ENCODE peak calls at places on chromosome 3, in five cellular contexts. Z, V, S, E and R are unnamed samples.

GRCh38 chr3:58168498-58168897 is 42.3 kb downstream of the DNASE1L3 start:
- DNase-seq in Z (no peak), V (no peak), S (no peak), E (no peak), R (no peak)

GRCh38 chr3:176734146-176734545 is 463.1 kb downstream of the TBL1XR1 start:
- DNase-seq in Z (no peak), V (no peak), S (peak; percentile 34), E (no peak), R (no peak)

GRCh38 chr3:26198609-26199008 is 408.7 kb downstream of the OXSM start:
- DNase-seq in Z (no peak), V (no peak), S (no peak), E (no peak), R (peak; percentile 1)

GRCh38 chr3:32703491-32703968 is 18.5 kb downstream of the CNOT10 start:
- DNase-seq in Z (no peak), V (no peak), S (no peak), E (no peak), R (no peak)

GRCh38 chr3:140467104-140467577 is 210.7 kb upstream of the TRIM42 start:
- DNase-seq in Z (peak; percentile 55), V (no peak), S (peak; percentile 62), E (no peak), R (peak; percentile 77)

GRCh38 chr3:71055602-71056001 is 527.9 kb downstream of the FOXP1 start:
- DNase-seq in Z (no peak), V (no peak), S (no peak), E (no peak), R (peak; percentile 58)

GRCh38 chr3:119352863-119353527 is 58.8 kb downstream of the ARHGAP31 start:
- DNase-seq in Z (no peak), V (no peak), S (no peak), E (peak; percentile 42), R (peak; percentile 63)

GRCh38 chr3:193987186-193987585 is 148.8 kb upstream of the HES1 start:
- DNase-seq in Z (no peak), V (no peak), S (no peak), E (no peak), R (no peak)

GRCh38 chr3:182257361-182257760 is 535.9 kb upstream of the ATP11B start:
- DNase-seq in Z (no peak), V (no peak), S (no peak), E (no peak), R (no peak)

GRCh38 chr3:188687389-188687788 is 484.4 kb upstream of the TPRG1 start:
- DNase-seq in Z (no peak), V (peak; percentile 34), S (peak; percentile 29), E (peak; percentile 88), R (peak; percentile 50)

DNA sequence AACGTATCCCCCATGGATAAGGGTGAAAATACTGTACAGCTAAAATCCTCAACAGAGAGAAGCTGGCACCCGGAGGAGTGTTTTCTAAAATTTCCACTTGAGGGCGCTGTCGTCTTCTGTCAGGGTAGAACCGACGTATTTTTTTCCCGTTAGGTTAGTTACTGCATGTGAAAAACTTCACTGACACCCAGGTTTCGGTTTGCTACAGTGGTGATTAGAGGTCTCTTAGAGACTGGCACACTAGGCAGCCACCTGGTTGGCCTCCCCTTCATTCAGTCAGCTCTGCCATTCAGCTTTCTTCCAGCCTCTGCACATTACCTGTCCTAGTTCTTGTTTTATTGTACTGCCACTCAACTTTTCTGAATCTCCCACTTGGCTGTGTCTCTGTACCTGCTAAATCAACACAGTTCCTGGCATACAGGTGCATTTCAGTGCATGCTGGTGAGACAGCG is 18.4 kb downstream of the CCK start:
- DNase-seq in Z (peak; percentile 59), V (no peak), S (peak; percentile 77), E (peak; percentile 14), R (peak; percentile 67)
- TF ChIP-seq CTCF in Z (peak; percentile 57), V (peak; percentile 69), S (peak; percentile 88), E (peak; percentile 75), R (peak; percentile 85)

GRCh38 chr3:11569156-11569741 is 74.5 kb downstream of the VGLL4 start:
- DNase-seq in Z (no peak), V (no peak), S (no peak), E (no peak), R (no peak)
- H3K4me3 ChIP-seq in Z (no peak overlapping the region), V (no peak overlapping the region), S (no peak overlapping the region), E (no peak overlapping the region), R (no peak overlapping the region)

GRCh38 chr3:186251948-186252619 is 110.0 kb downstream of the DGKG start:
- DNase-seq in Z (no peak), V (no peak), S (no peak), E (no peak), R (no peak)

GRCh38 chr3:186258968-186259367 is 103.1 kb downstream of the DGKG start:
- DNase-seq in Z (no peak), V (no peak), S (peak; percentile 68), E (no peak), R (no peak)

GRCh38 chr3:186254676-186255665 is 107.1 kb downstream of the DGKG start:
- DNase-seq in Z (no peak), V (no peak), S (no peak), E (no peak), R (peak; percentile 31)

GRCh38 chr3:186257866-186258265 is 104.2 kb downstream of the DGKG start:
- DNase-seq in Z (no peak), V (no peak), S (no peak), E (no peak), R (no peak)

GRCh38 chr3:186255703-186256331 is 106.2 kb downstream of the DGKG start:
- DNase-seq in Z (peak; percentile 46), V (no peak), S (peak; percentile 67), E (no peak), R (peak; percentile 62)
- TF ChIP-seq CTCF in Z (no peak), V (no peak), S (peak; percentile 68), E (no peak), R (peak; percentile 22)

GRCh38 chr3:127751782-127752181 is 70.5 kb downstream of the MGLL start:
- DNase-seq in Z (no peak), V (no peak), S (no peak), E (no peak), R (no peak)
- H3K4me3 ChIP-seq in Z (no peak overlapping the region), V (no peak overlapping the region), S (no peak overlapping the region), E (no peak overlapping the region), R (no peak overlapping the region)

GRCh38 chr3:85337895-85338294 is 379.1 kb downstream of the CADM2 start:
- DNase-seq in Z (no peak), V (no peak), S (no peak), E (no peak), R (no peak)

DNA sequence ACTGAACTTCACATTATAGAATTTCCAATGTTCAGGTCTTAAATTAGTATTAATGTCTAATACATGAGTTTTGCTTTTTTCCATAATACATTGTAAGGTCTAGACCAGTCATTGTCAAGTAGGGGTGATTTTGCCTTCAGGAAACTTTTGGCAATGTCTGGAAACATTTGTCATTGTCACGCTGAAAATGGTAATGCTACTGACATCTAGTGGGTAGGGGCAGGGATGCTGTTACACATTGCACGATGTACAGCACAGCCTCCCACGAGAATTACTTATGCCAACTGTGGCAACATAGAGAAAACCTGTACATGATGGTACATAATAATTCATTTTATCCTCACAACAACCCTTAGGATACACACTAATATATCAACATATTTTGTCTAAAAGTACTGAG is 384.1 kb downstream of the CADM2 start:
- DNase-seq in Z (no peak), V (no peak), S (peak; percentile 56), E (no peak), R (peak; percentile 48)
- TF ChIP-seq CTCF in Z (no peak), V (no peak), S (peak; percentile 59), E (no peak), R (peak; percentile 71)

GRCh38 chr3:23263796-23264195 is 60.7 kb downstream of the UBE2E2 start:
- DNase-seq in Z (no peak), V (no peak), S (no peak), E (no peak), R (peak; percentile 64)

GRCh38 chr3:23259515-23259914 is 56.4 kb downstream of the UBE2E2 start:
- DNase-seq in Z (no peak), V (no peak), S (no peak), E (no peak), R (no peak)

DNA sequence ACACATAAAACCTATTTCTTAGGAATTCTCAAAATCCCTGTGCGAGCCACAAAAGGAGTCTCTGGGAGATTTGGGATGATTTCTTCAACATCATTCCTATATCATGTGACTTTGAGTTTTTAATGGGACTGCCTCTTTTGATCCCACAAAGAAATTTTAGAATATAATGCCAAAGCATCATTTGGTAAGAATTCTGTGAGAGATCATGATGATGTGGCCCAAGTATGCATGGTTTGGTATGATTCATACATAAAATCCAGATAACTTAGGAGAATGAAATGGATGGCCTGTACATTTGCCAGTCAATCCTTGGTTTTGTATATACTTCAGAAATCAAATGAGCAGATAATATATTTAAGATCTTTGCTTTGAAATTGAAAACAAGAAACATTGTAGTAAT is 61.3 kb downstream of the UBE2E2 start:
- DNase-seq in Z (no peak), V (peak; percentile 70), S (no peak), E (peak; percentile 56), R (peak; percentile 54)
- H3K4me3 ChIP-seq in Z (no peak overlapping the region), V (no peak overlapping the region), S (no peak overlapping the region), E (no peak overlapping the region), R (no peak overlapping the region)